ENCODE peak calls at places on chromosomes 11 and 22, in nine cellular contexts. P is epithelial cell of esophagus, I is prostate gland, M is fibroblast of the aortic adventitia, K is nephron progenitor cell, E is endodermal cell, H is BJ, S is endothelial cell, L is Calu3. F is an unnamed sample.

GRCh38 chr11:126355926-126356897 is 726 bp downstream of the ST3GAL4 start:
- DNase-seq in I (no peak), E (peak), H (no peak), S (peak), P (peak), K (no peak), L (no peak), M (peak), F (no peak)

GRCh38 chr11:64553554-64554201 is 37.3 kb upstream of the SLC22A12 start:
- DNase-seq in S (peak), L (peak), M (peak), H (no peak), E (peak), P (peak), I (peak), K (peak), F (no peak)

GRCh38 chr11:66641834-66642233 is 3.3 kb downstream of the RBM4 start:
- DNase-seq in E (no peak), L (no peak), S (no peak), P (no peak), M (peak), K (no peak), I (no peak), H (no peak), F (no peak)

GRCh38 chr22:37303821-37304274 is 21.5 kb downstream of the CYTH4 start:
- DNase-seq in L (peak), M (peak), I (no peak), E (no peak), K (no peak), P (peak), S (no peak), H (peak), F (peak)

GRCh38 chr11:72012897-72013721 is 14.4 kb downstream of the IL18BP start:
- DNase-seq in E (no peak), S (no peak), L (no peak), I (peak), M (peak), K (no peak), P (peak), H (peak), F (peak)

GRCh38 chr11:72736452-72737069 is 15.6 kb downstream of the ARAP1 start:
- DNase-seq in H (no peak), M (peak), K (no peak), I (no peak), P (peak), L (no peak), S (no peak), E (no peak), F (no peak)

GRCh38 chr11:113400631-113401230 is 13.2 kb downstream of the ANKK1 start:
- DNase-seq in E (no peak), P (no peak), S (no peak), H (no peak), M (no peak), K (no peak), L (no peak), I (no peak), F (no peak)

GRCh38 chr22:45468872-45469572 is 33.7 kb upstream of the FBLN1 start:
- DNase-seq in M (peak), I (no peak), S (no peak), L (no peak), E (no peak), K (no peak), H (peak), P (peak), F (no peak)

GRCh38 chr11:115317428-115318185 is 186.6 kb downstream of the CADM1 start:
- DNase-seq in M (no peak), S (no peak), P (no peak), E (no peak), H (no peak), I (no peak), K (no peak), L (no peak), F (no peak)

GRCh38 chr11:74398244-74399159 is at the start of gene PGM2L1:
- DNase-seq in K (peak), S (peak), E (peak), I (peak), P (peak), H (peak), L (peak), M (peak), F (peak)

GRCh38 chr11:74403607-74404006 is 5.4 kb upstream of the PGM2L1 start:
- DNase-seq in H (no peak), P (no peak), I (no peak), M (no peak), L (no peak), S (no peak), E (no peak), K (no peak), F (no peak)

GRCh38 chr11:74397531-74398243 is 546 bp downstream of the PGM2L1 start:
- DNase-seq in K (peak), M (no peak), P (peak), S (peak), E (peak), I (peak), L (peak), H (no peak), F (no peak)
- TF ChIP-seq CTCF in K (no peak), M (peak), P (peak), S (no peak), E (peak), I (no peak), L (no peak), H (peak), F (no peak)

GRCh38 chr22:19641254-19641982 is 72.9 kb upstream of the SEPTIN5 start:
- DNase-seq in L (peak), H (no peak), I (no peak), M (no peak), E (peak), K (peak), P (peak), S (peak), F (no peak)
- TF ChIP-seq CTCF in L (peak), H (peak), I (no peak), M (peak), E (peak), K (peak), P (peak), S (peak), F (peak)

DNA sequence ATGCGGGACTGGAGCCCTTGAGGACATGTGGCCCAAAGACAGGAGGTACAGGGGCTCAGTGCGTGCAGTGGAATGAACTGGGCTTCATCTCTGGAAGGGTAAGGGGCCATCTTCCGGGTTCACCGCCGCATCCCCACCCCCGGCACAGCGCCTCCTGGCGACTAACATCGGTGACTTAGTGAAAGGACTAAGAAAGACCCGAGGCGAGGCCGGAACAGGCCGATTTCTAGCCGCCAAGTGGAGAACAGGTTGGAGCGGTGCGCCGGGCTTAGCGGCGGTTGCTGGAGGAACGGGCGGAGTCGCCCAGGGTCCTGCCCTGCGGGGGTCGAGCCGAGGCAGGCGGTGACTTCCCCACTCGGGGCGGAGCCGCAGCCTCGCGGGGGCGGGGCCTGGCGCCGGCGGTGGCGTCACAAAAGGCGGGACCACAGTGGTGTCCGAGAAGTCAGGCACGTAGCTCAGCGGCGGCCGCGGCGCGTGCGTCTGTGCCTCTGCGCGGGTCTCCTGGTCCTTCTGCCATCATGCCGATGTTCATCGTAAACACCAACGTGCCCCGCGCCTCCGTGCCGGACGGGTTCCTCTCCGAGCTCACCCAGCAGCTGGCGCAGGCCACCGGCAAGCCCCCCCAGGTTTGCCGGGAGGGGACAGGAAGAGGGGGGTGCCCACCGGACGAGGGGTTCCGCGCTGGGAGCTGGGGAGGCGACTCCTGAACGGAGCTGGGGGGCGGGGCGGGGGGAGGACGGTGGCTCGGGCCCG is at the start of gene MIF:
- DNase-seq in H (peak), E (peak), M (peak), L (peak), K (peak), S (peak), P (peak), I (peak), F (peak)
- TF ChIP-seq CTCF in H (peak), E (peak), M (peak), L (peak), K (peak), S (peak), P (peak), I (peak), F (peak)

GRCh38 chr11:37142591-37142990 is 544.6 kb upstream of the RAG2 start:
- DNase-seq in L (no peak), S (no peak), H (no peak), M (no peak), I (no peak), K (no peak), P (no peak), E (no peak), F (no peak)

GRCh38 chr11:37141707-37142106 is 543.7 kb upstream of the RAG2 start:
- DNase-seq in S (no peak), H (no peak), I (no peak), M (no peak), P (peak), K (no peak), L (peak), E (peak), F (no peak)
- TF ChIP-seq CTCF in S (no peak), H (no peak), I (peak), M (no peak), P (no peak), K (no peak), L (no peak), E (peak), F (no peak)

GRCh38 chr11:104148696-104149095 is 15.3 kb downstream of the PDGFD start:
- DNase-seq in E (no peak), K (no peak), M (no peak), L (no peak), H (no peak), S (no peak), P (no peak), I (no peak), F (no peak)

GRCh38 chr11:104152941-104153340 is 11.0 kb downstream of the PDGFD start:
- DNase-seq in H (no peak), S (no peak), E (no peak), L (no peak), K (no peak), P (no peak), I (no peak), M (no peak), F (no peak)

GRCh38 chr11:104148074-104148473 is 15.9 kb downstream of the PDGFD start:
- DNase-seq in I (no peak), M (peak), S (no peak), K (no peak), L (no peak), E (no peak), H (peak), P (peak), F (no peak)

GRCh38 chr11:104154296-104154695 is 9.7 kb downstream of the PDGFD start:
- DNase-seq in M (no peak), E (no peak), I (no peak), S (no peak), P (no peak), L (no peak), K (no peak), H (no peak), F (no peak)

DNA sequence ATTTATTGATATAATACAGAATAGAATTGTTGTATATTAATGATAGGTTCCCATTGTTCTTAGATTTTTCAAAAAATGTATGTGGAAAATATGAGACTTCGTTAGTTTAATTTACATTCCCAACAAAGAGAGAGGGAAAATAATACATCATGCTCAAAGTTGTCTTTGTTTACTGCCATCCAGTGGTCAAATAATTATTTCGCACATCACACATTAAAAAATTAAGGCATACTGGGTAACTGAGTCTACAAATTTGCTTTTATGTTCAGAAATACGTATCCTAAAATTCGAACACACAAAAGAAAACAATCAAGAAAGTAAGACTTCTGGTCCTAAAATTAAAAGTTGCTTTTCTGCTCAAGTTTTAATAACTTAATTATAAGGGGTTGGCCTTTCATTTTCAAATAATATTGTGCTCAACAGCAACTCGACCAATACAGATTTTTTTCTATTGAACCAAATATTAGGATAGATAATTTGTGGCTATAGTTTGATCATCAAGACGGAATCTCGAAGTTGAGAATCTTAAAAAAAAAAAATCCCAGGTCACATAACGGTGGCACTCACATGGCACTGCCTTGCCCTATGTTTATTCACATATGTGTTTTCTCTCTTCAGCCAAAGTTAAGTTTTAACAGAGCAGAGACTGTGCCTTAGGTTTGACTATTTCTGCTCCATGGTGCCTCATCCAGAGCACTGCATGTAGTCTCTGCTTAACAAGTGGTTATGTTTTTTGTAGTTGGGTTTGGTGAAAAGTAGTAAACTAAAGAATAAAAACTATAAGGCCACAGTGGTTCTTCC is 12.3 kb downstream of the PDGFD start:
- DNase-seq in S (no peak), H (no peak), K (no peak), I (no peak), L (no peak), E (no peak), P (peak), M (peak), F (no peak)
- TF ChIP-seq CTCF in S (peak), H (peak), K (peak), I (no peak), L (no peak), E (peak), P (peak), M (peak), F (peak)

DNA sequence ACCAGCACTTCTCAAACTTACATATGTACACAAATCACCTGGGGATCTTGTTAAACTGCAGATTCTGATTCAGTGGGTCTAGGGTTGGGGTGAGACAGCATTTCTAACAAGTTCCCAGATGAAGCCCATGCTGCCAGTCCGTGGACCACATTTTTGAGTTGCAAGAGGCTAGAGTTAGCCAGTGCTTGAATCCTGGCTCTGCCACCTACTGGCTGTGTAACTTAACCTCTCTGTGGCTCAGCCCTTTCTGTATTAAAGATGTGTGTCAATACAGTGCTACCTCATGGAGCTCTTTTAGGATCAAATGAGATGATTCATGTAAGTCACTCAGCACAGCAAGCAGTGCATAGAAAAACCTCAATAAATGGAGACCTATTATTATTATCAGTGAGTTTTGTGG is 90.2 kb upstream of the ISX start:
- DNase-seq in E (peak), H (no peak), K (no peak), S (no peak), I (no peak), M (no peak), L (no peak), P (no peak), F (no peak)
- TF ChIP-seq CTCF in E (peak), H (no peak), K (no peak), S (no peak), I (no peak), M (no peak), L (no peak), P (no peak), F (no peak)

DNA sequence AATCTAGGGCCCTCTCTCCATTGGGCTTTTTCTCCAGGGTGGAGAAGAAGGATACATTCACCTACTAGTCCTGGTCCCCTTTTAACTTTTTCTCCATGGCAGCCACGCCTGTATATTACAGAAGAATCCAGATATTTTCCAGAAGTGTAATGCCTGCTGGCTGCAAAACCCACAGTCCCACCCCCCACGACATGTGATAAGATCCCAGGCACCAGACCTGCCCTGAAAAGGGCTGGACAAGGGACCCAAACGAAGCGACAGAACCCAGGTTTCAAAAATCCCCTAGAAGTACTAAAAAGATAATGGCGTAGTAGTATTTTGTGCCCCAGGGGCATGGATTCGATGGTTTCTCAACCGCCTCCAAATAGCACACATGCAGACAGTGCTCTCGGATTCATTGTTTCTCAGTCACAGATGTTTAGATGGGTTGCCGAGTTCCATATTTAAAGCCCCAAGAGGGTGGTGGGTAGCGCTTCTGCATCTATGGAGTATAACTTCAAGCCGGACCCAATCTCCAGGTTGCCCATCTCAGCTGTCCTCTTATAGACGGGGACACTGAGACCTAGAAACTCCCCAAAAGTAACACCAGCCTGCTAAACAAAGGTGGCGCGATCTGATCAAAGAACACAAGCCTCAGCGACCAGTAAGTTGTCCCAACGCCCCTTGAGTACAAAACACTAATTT is 2.6 kb downstream of the WT1 start:
- DNase-seq in K (no peak), I (no peak), H (no peak), S (no peak), P (no peak), L (no peak), E (peak), M (no peak), F (no peak)
- TF ChIP-seq CTCF in K (no peak), I (no peak), H (no peak), S (no peak), P (no peak), L (no peak), E (no peak), M (no peak), F (no peak)

GRCh38 chr11:60756307-60757032 is at the start of gene MS4A15:
- DNase-seq in S (peak), I (no peak), E (peak), L (peak), K (no peak), M (peak), P (peak), H (no peak), F (no peak)
- TF ChIP-seq CTCF in S (peak), I (no peak), E (peak), L (peak), K (peak), M (peak), P (peak), H (peak), F (no peak)

F was measured in AG09319.